ENCODE peak calls at places on chromosomes 2 and 18, in four cellular contexts. S is CD8-positive, alpha-beta memory T cell; C is endodermal cell; Y is GM23338. N is an unnamed sample.

GRCh38 chr2:36329746-36330145 is 25.8 kb upstream of the CRIM1 start:
- DNase-seq in Y (peak), S (no peak), C (no peak), N (no peak)

GRCh38 chr2:65345626-65346025 is 86.8 kb downstream of the SPRED2 start:
- DNase-seq in S (no peak), Y (no peak), C (no peak), N (no peak)

GRCh38 chr2:180291552-180292421 is 284.7 kb upstream of the CWC22 start:
- DNase-seq in S (no peak), C (peak), Y (no peak), N (no peak)

GRCh38 chr18:67199993-67200617 is 316.4 kb downstream of the DSEL start:
- DNase-seq in Y (peak), C (no peak), S (no peak), N (no peak)

GRCh38 chr2:241039416-241039815 is 41.0 kb downstream of the SNED1 start:
- DNase-seq in C (no peak), Y (no peak), S (no peak), N (no peak)

GRCh38 chr18:8491516-8491915 is 117.7 kb upstream of the RAB12 start:
- DNase-seq in C (no peak), Y (no peak), S (no peak), N (no peak)

GRCh38 chr18:74196220-74197119 is 48.1 kb downstream of the TIMM21 start:
- DNase-seq in Y (peak), S (peak), C (peak), N (no peak)

GRCh38 chr2:17621781-17622180 is 81.3 kb downstream of the VSNL1 start:
- DNase-seq in Y (no peak), C (peak), S (no peak), N (no peak)

GRCh38 chr18:471701-472100 is 28.8 kb downstream of the COLEC12 start:
- DNase-seq in C (no peak), Y (no peak), S (no peak), N (no peak)

GRCh38 chr2:207663870-207664545 is 38.8 kb upstream of the METTL21A start:
- DNase-seq in C (no peak), S (no peak), Y (no peak), N (no peak)

GRCh38 chr18:13566941-13567762 is 159.2 kb downstream of the FAM210A start:
- DNase-seq in Y (no peak), C (no peak), S (no peak), N (peak)

GRCh38 chr2:1055014-1055595 is 104.5 kb downstream of the SNTG2 start:
- DNase-seq in C (peak), Y (no peak), S (no peak), N (no peak)

N was measured in psoas muscle.